ENCODE peak calls at places on chromosomes 11 and 22, in four cellular contexts. E, U, H and S are unnamed samples.

GRCh38 chr11:116202922-116203321 is 569.9 kb downstream of the BUD13 start:
- DNase-seq in E (no peak), U (no peak), H (no peak), S (no peak)

GRCh38 chr22:26890870-26891269 is 233.5 kb downstream of the MIAT start:
- DNase-seq in H (no peak), E (no peak), U (no peak), S (no peak)

GRCh38 chr11:113341388-113342165 is 27.2 kb downstream of the TTC12 start:
- DNase-seq in E (no peak), H (no peak), U (no peak), S (no peak)

GRCh38 chr11:66891849-66892660 is 35.2 kb downstream of the LRFN4 start:
- DNase-seq in H (peak; percentile 86), U (peak; percentile 94), E (no peak), S (peak; percentile 89)

GRCh38 chr11:134584706-134585445 is 172.8 kb upstream of the B3GAT1 start:
- DNase-seq in E (no peak), U (no peak), H (no peak), S (no peak)

GRCh38 chr11:66184728-66185127 is 83.7 kb upstream of the RAB1B start:
- DNase-seq in H (no peak), U (no peak), E (no peak), S (no peak)

GRCh38 chr22:40434101-40434500 is 63.7 kb downstream of the SGSM3 start:
- DNase-seq in U (no peak), E (no peak), H (no peak), S (no peak)

GRCh38 chr11:34250732-34251639 is 106.8 kb downstream of the ABTB2 start:
- DNase-seq in E (no peak), H (peak; percentile 87), U (peak; percentile 62), S (peak; percentile 84)

GRCh38 chr22:50262460-50262911 is 1.0 kb upstream of the MAPK12 start:
- DNase-seq in H (peak; percentile 60), U (no peak), E (no peak), S (no peak)

GRCh38 chr11:33696411-33696810 is 4.2 kb downstream of the C11orf91 start:
- DNase-seq in U (no peak), H (no peak), E (no peak), S (no peak)

GRCh38 chr11:75283391-75283931 is 42.9 kb downstream of the TPBGL start:
- DNase-seq in E (no peak), H (no peak), U (no peak), S (no peak)

GRCh38 chr11:107591446-107592236 is 694 bp downstream of the ELMOD1 start:
- DNase-seq in U (peak; percentile 15), E (peak; percentile 29), H (peak; percentile 15), S (no peak)

GRCh38 chr11:86740628-86741488 is 59.5 kb upstream of the PRSS23 start:
- DNase-seq in H (peak; percentile 83), U (peak; percentile 82), E (peak; percentile 49), S (peak; percentile 87)

GRCh38 chr11:77113382-77114088 is 10.9 kb downstream of the OMP start:
- DNase-seq in U (peak; percentile 63), H (peak; percentile 70), E (peak; percentile 31), S (peak; percentile 38)

GRCh38 chr11:75721852-75722668 is 4.4 kb downstream of the MOGAT2 start:
- DNase-seq in E (no peak), U (no peak), H (no peak), S (no peak)

GRCh38 chr22:44620129-44620840 is 81.7 kb upstream of the PRR5 start:
- DNase-seq in E (peak; percentile 89), U (peak; percentile 66), H (no peak), S (no peak)

GRCh38 chr11:116793476-116794096 is 1.9 kb upstream of the APOA5 start:
- DNase-seq in U (no peak), E (no peak), H (no peak), S (no peak)

GRCh38 chr11:869399-870126 is 26.9 kb downstream of the TSPAN4 start:
- DNase-seq in E (no peak), H (no peak), U (no peak), S (no peak)

GRCh38 chr22:44373234-44373633 is 60.5 kb upstream of the SHISAL1 start:
- DNase-seq in U (no peak), E (no peak), H (no peak), S (no peak)

GRCh38 chr11:104995001-104995408 is 26.6 kb upstream of the CASP4 start:
- DNase-seq in H (no peak), U (no peak), E (no peak), S (no peak)

GRCh38 chr22:25722223-25723015 is 19.6 kb upstream of the MYO18B start:
- DNase-seq in H (no peak), U (no peak), E (no peak), S (no peak)

GRCh38 chr11:2929880-2930704 is 872 bp upstream of the PHLDA2 start:
- DNase-seq in H (peak; percentile 48), E (peak; percentile 18), U (peak; percentile 34), S (peak; percentile 73)

GRCh38 chr11:117157507-117157906 is 13.4 kb downstream of the PAFAH1B2 start:
- DNase-seq in U (no peak), H (no peak), E (no peak), S (no peak)

GRCh38 chr11:728901-729491 is 18.3 kb upstream of the TALDO1 start:
- DNase-seq in U (no peak), E (no peak), H (no peak), S (no peak)

GRCh38 chr22:22507743-22508273 is 734 bp downstream of the ZNF280B start:
- DNase-seq in H (no peak), U (no peak), E (no peak), S (no peak)

GRCh38 chr11:44755553-44756505 is 29.1 kb downstream of the TSPAN18 start:
- DNase-seq in U (peak; percentile 73), E (no peak), H (no peak), S (peak; percentile 93)

GRCh38 chr22:16658068-16658467 is 65.5 kb upstream of the CCT8L2 start:
- DNase-seq in U (no peak), H (no peak), E (no peak), S (no peak)

GRCh38 chr22:35835998-35836691 is 118.5 kb downstream of the APOL5 start:
- DNase-seq in U (peak; percentile 84), H (peak; percentile 41), E (peak; percentile 39), S (peak; percentile 81)

GRCh38 chr11:65308281-65308891 is 6.3 kb upstream of the CDC42EP2 start:
- DNase-seq in E (no peak), H (no peak), U (no peak), S (no peak)

GRCh38 chr11:112929432-112929831 is 31.8 kb upstream of the NCAM1 start:
- DNase-seq in U (no peak), H (no peak), E (no peak), S (no peak)

GRCh38 chr11:59221438-59221837 is 8.7 kb upstream of the MPEG1 start:
- DNase-seq in E (no peak), U (peak; percentile 61), H (no peak), S (peak; percentile 20)

GRCh38 chr11:2534131-2534956 is 89.5 kb downstream of the KCNQ1 start:
- DNase-seq in U (no peak), E (no peak), H (no peak), S (no peak)

GRCh38 chr11:37504925-37505324 is 906.9 kb upstream of the RAG2 start:
- DNase-seq in H (peak; percentile 45), U (no peak), E (no peak), S (peak; percentile 67)

GRCh38 chr11:44016129-44016528 is 31.7 kb upstream of the ACCSL start:
- DNase-seq in U (peak; percentile 90), H (no peak), E (no peak), S (peak; percentile 42)